ENCODE peak calls at places on chromosome 19, in four cellular contexts. L, E, Z and P are unnamed samples. For H3K27me3 and H3K4me1, the result is how much of the 10 kb centered on the place peaks cover.

GRCh38 chr19:9860407-9860806 is 25.3 kb downstream of the PIN1 start:
- DNase-seq in Z (no peak), E (no peak), L (no peak), P (no peak)

GRCh38 chr19:13978306-13978705 is 26.0 kb downstream of the DCAF15 start:
- DNase-seq in Z (peak), L (peak), E (no peak), P (no peak)

GRCh38 chr19:4505570-4506448 is 12.5 kb downstream of the PLIN4 start:
- DNase-seq in L (no peak), Z (no peak), E (no peak), P (peak)

GRCh38 chr19:15866646-15867045 is 31.2 kb downstream of the CYP4F2 start:
- DNase-seq in L (no peak), E (no peak), Z (no peak), P (no peak)

GRCh38 chr19:15379996-15380647 is 535 bp upstream of the AKAP8 start:
- DNase-seq in L (peak), E (no peak), Z (peak), P (no peak)

GRCh38 chr19:33828266-33829075 is 31.8 kb downstream of the KCTD15 start:
- DNase-seq in E (no peak), Z (no peak), L (no peak), P (no peak)

GRCh38 chr19:14167594-14168138 is 31.3 kb upstream of the ASF1B start:
- DNase-seq in E (peak), L (no peak), Z (no peak), P (no peak)

GRCh38 chr19:15010497-15011255 is 31.0 kb upstream of the SLC1A6 start:
- DNase-seq in E (no peak), L (no peak), Z (peak), P (no peak)

GRCh38 chr19:41232686-41233085 is 13.7 kb downstream of the AXL start:
- DNase-seq in E (no peak), L (no peak), Z (no peak), P (no peak)

GRCh38 chr19:18479964-18480723 is 41.7 kb downstream of the ELL start:
- DNase-seq in Z (no peak), L (peak), E (no peak), P (no peak)

GRCh38 chr19:11106477-11106876 is 17.2 kb downstream of the LDLR start:
- DNase-seq in E (no peak), Z (no peak), L (no peak), P (no peak)

GRCh38 chr19:28606269-28607032 is 606.5 kb downstream of the UQCRFS1 start:
- DNase-seq in L (no peak), E (no peak), Z (no peak), P (no peak)

GRCh38 chr19:15175609-15176008 is 25.2 kb downstream of the NOTCH3 start:
- DNase-seq in E (no peak), Z (no peak), L (no peak), P (no peak)

GRCh38 chr19:54325194-54325621 is 12.2 kb upstream of the LILRA5 start:
- DNase-seq in L (no peak), Z (no peak), E (peak), P (no peak)

GRCh38 chr19:13339869-13340268 is 166.4 kb downstream of the CACNA1A start:
- DNase-seq in Z (no peak), E (no peak), L (no peak), P (no peak)

GRCh38 chr19:11364296-11364904 is 9.2 kb downstream of the PLPPR2 start:
- DNase-seq in Z (no peak), L (no peak), E (no peak), P (no peak)

GRCh38 chr19:10113592-10113963 is 2.1 kb downstream of the P2RY11 start:
- DNase-seq in E (no peak), L (no peak), Z (peak), P (no peak)

GRCh38 chr19:40740747-40741146 is 9.5 kb downstream of the ACTMAP start:
- DNase-seq in E (no peak), Z (no peak), L (no peak), P (no peak)

GRCh38 chr19:29731331-29731850 is 16.3 kb upstream of the C19orf12 start:
- DNase-seq in E (no peak), L (no peak), Z (no peak), P (no peak)

GRCh38 chr19:16457195-16457953 is 14.4 kb downstream of the EPS15L1 start:
- DNase-seq in E (no peak), L (peak), Z (no peak), P (no peak)

GRCh38 chr19:22517496-22518411 is 95.6 kb upstream of the ZNF98 start:
- DNase-seq in E (no peak), Z (no peak), L (no peak), P (no peak)

GRCh38 chr19:12801466-12802266 is at the start of the genes PRDX2 and THSD8:
- DNase-seq in L (peak), Z (peak), E (peak), P (peak)

GRCh38 chr19:31351212-31352193 is 2.3 kb upstream of the TSHZ3 start:
- DNase-seq in E (no peak), Z (no peak), L (peak), P (no peak)

GRCh38 chr19:18670313-18670712 is 13.2 kb upstream of the CRTC1 start:
- DNase-seq in E (no peak), Z (no peak), L (no peak), P (no peak)

GRCh38 chr19:8208710-8209110 is 460 bp upstream of the CERS4 start:
- DNase-seq in E (no peak), Z (no peak), L (peak), P (no peak)

GRCh38 chr19:55535579-55536350 is 1.2 kb downstream of the SBK2 start:
- DNase-seq in L (no peak), Z (no peak), E (no peak), P (no peak)

GRCh38 chr19:13765395-13766094 is 1.2 kb downstream of the MRI1 start:
- DNase-seq in L (no peak), E (no peak), Z (peak), P (no peak)

GRCh38 chr19:17775991-17776803 is 18.7 kb upstream of the B3GNT3 start:
- DNase-seq in Z (no peak), E (no peak), L (no peak), P (no peak)

GRCh38 chr19:6065685-6066365 is 44.5 kb downstream of the RFX2 start:
- DNase-seq in Z (peak), L (no peak), E (peak), P (no peak)

GRCh38 chr19:53057904-53058579 is 13.5 kb downstream of the ERVV-2 start:
- DNase-seq in Z (peak), L (no peak), E (no peak), P (peak)

GRCh38 chr19:41309225-41310030 is 544 bp upstream of the CCDC97 start:
- DNase-seq in E (no peak), L (no peak), Z (no peak), P (no peak)

GRCh38 chr19:40323705-40324104 is 24.5 kb downstream of the C19orf47 start:
- DNase-seq in Z (no peak), L (no peak), E (no peak), P (no peak)

GRCh38 chr19:49331616-49332055 is 3.6 kb upstream of the CD37 start:
- DNase-seq in E (peak), L (no peak), Z (peak), P (no peak)

GRCh38 chr19:12636631-12637030 is 25.9 kb downstream of the ZNF791 start:
- DNase-seq in E (no peak), Z (no peak), L (no peak), P (no peak)

DNA sequence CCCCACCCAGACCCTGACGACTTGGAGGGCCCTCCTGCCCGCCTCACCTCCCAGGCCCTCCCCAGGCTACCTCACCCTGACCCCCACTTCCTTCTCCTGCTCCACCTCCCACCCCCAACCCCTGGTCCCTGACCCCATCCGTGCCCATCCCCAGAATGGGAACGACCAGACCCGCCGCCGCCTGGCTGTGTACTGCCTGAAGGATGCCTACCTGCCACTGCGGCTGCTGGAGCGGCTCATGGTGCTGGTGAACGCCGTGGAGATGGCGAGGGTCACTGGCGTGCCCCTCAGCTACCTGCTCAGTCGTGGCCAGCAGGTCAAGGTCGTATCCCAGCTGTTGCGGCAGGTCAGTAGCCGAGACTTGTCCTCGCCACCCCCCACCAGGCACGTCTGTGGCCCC is 11.9 kb upstream of the SPIB start:
- DNase-seq in L (no peak), Z (no peak), E (no peak), P (no peak)
- H3K27me3 ChIP-seq in L (under half), Z (under half), E (under half), P (under half)

GRCh38 chr19:1843646-1844394 is 4.5 kb downstream of the REXO1 start:
- DNase-seq in L (no peak), Z (no peak), E (no peak), P (no peak)
- TF ChIP-seq CTCF in L (no peak), Z (peak), E (no peak), P (no peak)

DNA sequence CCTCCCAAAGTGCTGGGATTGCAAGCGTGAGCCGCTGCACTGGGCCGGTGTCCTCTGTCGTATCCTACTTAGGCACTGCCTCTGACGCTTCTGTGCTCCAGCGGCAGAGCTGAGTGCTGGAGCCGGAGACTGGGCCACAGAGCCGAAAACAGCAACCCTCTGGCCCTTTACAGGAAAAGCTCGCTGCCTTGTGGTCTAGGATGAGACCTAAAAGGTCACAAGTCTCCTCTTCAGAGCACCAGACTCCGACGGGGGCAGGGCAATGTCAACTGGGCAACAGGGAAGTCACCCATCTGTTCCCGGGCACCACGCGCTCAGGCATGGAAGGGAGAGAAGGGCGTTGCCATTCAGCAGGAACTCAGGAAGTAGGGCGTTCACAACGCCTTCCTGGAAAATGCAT is 91.7 kb downstream of the GADD45B start:
- DNase-seq in E (no peak), Z (no peak), L (peak), P (no peak)
- H3K4me1 ChIP-seq in E (under half), Z (under half), L (under half), P (under half)

GRCh38 chr19:2286402-2287140 is 4.6 kb upstream of the PEAK3 start:
- DNase-seq in E (no peak), L (no peak), Z (no peak), P (no peak)
- H3K27me3 ChIP-seq in E (under half), L (under half), Z (under half), P (under half)

DNA sequence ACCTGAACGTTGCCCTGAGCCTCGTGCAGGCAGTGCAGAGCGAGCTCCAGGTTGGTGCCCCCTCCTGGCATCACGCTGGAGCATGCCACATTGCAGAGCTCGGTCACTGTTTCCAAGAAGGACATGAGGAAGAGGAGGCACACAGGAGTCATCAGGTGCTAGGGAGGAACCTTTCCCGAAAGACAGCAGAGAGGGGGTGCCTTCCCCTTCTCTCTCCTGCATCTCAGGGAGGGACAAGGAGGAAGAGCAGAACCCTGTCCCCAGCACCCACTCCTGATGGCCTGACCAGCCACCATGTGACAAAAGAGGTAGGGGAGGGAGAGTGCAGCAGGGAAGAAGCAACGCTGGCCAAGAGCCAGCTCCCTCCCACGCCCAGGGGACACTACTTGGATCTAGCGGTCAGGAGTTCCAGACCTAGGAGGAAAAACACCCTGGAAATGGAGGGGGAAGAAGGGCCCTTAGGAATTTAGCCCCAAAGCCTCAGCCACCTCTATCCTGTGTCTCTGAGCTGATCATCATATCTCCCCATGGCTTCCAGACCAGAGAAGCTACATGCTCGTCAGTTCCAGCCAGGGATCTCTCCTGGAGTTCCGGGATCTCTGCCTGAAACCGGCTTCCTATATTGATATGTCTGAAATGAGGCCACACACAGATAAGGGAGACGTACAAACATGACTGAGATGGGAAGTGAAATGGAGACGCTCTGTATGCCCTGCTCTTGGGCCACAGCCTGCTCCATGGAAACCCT is 17.0 kb upstream of the NAPA start:
- DNase-seq in E (no peak), Z (no peak), L (no peak), P (no peak)
- TF ChIP-seq CTCF in E (no peak), Z (no peak), L (no peak), P (no peak)

GRCh38 chr19:2610637-2611482 is 91.6 kb downstream of the GNG7 start:
- DNase-seq in E (peak), L (peak), Z (peak), P (peak)
- H3K4me1 ChIP-seq in E (under half), L (under half), Z (under half), P (under half)

GRCh38 chr19:591099-591958 is 1.6 kb downstream of the HCN2 start:
- DNase-seq in Z (no peak), E (no peak), L (no peak), P (no peak)
- H3K27me3 ChIP-seq in Z (under half), E (under half), L (under half), P (under half)

GRCh38 chr19:44512326-44513298 is 12.3 kb upstream of the ZNF180 start:
- DNase-seq in E (no peak), L (no peak), Z (peak), P (no peak)
- TF ChIP-seq CTCF in E (no peak), L (peak), Z (peak), P (peak)

GRCh38 chr19:48329167-48329891 is 4.0 kb downstream of the EMP3 start:
- DNase-seq in Z (peak), E (peak), L (peak), P (no peak)
- H3K4me1 ChIP-seq in Z (under half), E (half or more), L (under half), P (under half)

GRCh38 chr19:34856052-34856451 is 70.7 kb upstream of the ZNF30 start:
- DNase-seq in Z (no peak), E (no peak), L (no peak), P (no peak)
- H3K27me3 ChIP-seq in Z (under half), E (under half), L (under half), P (under half)